ENCODE peak calls at places on chromosomes 16 and 17, in seven cellular contexts. One of them, this sample, is unnamed.

GRCh38 chr17:17818088-17818526 is 18.7 kb downstream of the SREBF1 start:
- DNase-seq in fibroblast of pulmonary artery: peak
- DNase-seq in GM13977: no peak
- DNase-seq in A673: no peak
- DNase-seq in lung: no peak
- DNase-seq in WTC11: no peak
- DNase-seq in GM12865: no peak
- DNase-seq in this sample: peak

GRCh38 chr17:17814162-17815061 is 22.4 kb downstream of the SREBF1 start:
- DNase-seq in fibroblast of pulmonary artery: no peak
- DNase-seq in GM13977: no peak
- DNase-seq in A673: no peak
- DNase-seq in lung: no peak
- DNase-seq in WTC11: no peak
- DNase-seq in GM12865: no peak
- DNase-seq in this sample: no peak

GRCh38 chr17:62892870-62893338 is 73.1 kb upstream of the TANC2 start:
- DNase-seq in fibroblast of pulmonary artery: peak
- DNase-seq in GM13977: no peak
- DNase-seq in A673: no peak
- DNase-seq in lung: peak
- DNase-seq in WTC11: no peak
- DNase-seq in GM12865: peak
- DNase-seq in this sample: no peak

GRCh38 chr16:75197522-75198134 is 9.3 kb downstream of the CTRB2 start:
- DNase-seq in fibroblast of pulmonary artery: peak
- DNase-seq in GM13977: no peak
- DNase-seq in A673: peak
- DNase-seq in lung: no peak
- DNase-seq in WTC11: no peak
- DNase-seq in GM12865: no peak
- DNase-seq in this sample: no peak

GRCh38 chr16:84730406-84731106 is 30.8 kb downstream of the USP10 start:
- DNase-seq in fibroblast of pulmonary artery: peak
- DNase-seq in GM13977: peak
- DNase-seq in A673: peak
- DNase-seq in lung: peak
- DNase-seq in WTC11: no peak
- DNase-seq in GM12865: peak
- DNase-seq in this sample: peak

GRCh38 chr16:88593489-88593888 is 23.3 kb downstream of the ZC3H18 start:
- DNase-seq in fibroblast of pulmonary artery: no peak
- DNase-seq in GM13977: no peak
- DNase-seq in A673: no peak
- DNase-seq in lung: no peak
- DNase-seq in WTC11: no peak
- DNase-seq in GM12865: no peak
- DNase-seq in this sample: no peak

GRCh38 chr16:28193530-28194423 is 18.0 kb downstream of the XPO6 start:
- DNase-seq in fibroblast of pulmonary artery: peak
- DNase-seq in GM13977: no peak
- DNase-seq in A673: peak
- DNase-seq in lung: no peak
- DNase-seq in WTC11: no peak
- DNase-seq in GM12865: peak
- DNase-seq in this sample: no peak

GRCh38 chr16:9333515-9333914 is 242.1 kb downstream of the HAPSTR1 start:
- DNase-seq in fibroblast of pulmonary artery: no peak
- DNase-seq in GM13977: no peak
- DNase-seq in A673: no peak
- DNase-seq in lung: no peak
- DNase-seq in WTC11: no peak
- DNase-seq in GM12865: no peak
- DNase-seq in this sample: no peak

GRCh38 chr17:63838586-63839184 is 3.8 kb downstream of the SMARCD2 start:
- DNase-seq in fibroblast of pulmonary artery: peak
- DNase-seq in GM13977: no peak
- DNase-seq in A673: peak
- DNase-seq in lung: peak
- DNase-seq in WTC11: peak
- DNase-seq in GM12865: no peak
- DNase-seq in this sample: no peak

GRCh38 chr16:21565816-21566669 is 33.3 kb upstream of the METTL9 start:
- DNase-seq in fibroblast of pulmonary artery: no peak
- DNase-seq in GM13977: no peak
- DNase-seq in A673: no peak
- DNase-seq in lung: no peak
- DNase-seq in WTC11: no peak
- DNase-seq in GM12865: peak
- DNase-seq in this sample: no peak

GRCh38 chr17:43316522-43317142 is 82.2 kb upstream of the ARL4D start:
- DNase-seq in fibroblast of pulmonary artery: no peak
- DNase-seq in GM13977: no peak
- DNase-seq in A673: no peak
- DNase-seq in lung: no peak
- DNase-seq in WTC11: peak
- DNase-seq in GM12865: peak
- DNase-seq in this sample: no peak

GRCh38 chr16:58187092-58187491 is 10.8 kb downstream of the CSNK2A2 start:
- DNase-seq in fibroblast of pulmonary artery: peak
- DNase-seq in GM13977: no peak
- DNase-seq in A673: no peak
- DNase-seq in lung: no peak
- DNase-seq in WTC11: no peak
- DNase-seq in GM12865: no peak
- DNase-seq in this sample: no peak

GRCh38 chr17:47275245-47275984 is 21.8 kb downstream of the ITGB3 start:
- DNase-seq in fibroblast of pulmonary artery: peak
- DNase-seq in GM13977: no peak
- DNase-seq in A673: peak
- DNase-seq in lung: peak
- DNase-seq in WTC11: peak
- DNase-seq in GM12865: no peak
- DNase-seq in this sample: no peak

GRCh38 chr16:78292726-78293380 is 193.4 kb downstream of the WWOX start:
- DNase-seq in fibroblast of pulmonary artery: no peak
- DNase-seq in GM13977: no peak
- DNase-seq in A673: peak
- DNase-seq in lung: peak
- DNase-seq in WTC11: no peak
- DNase-seq in GM12865: no peak
- DNase-seq in this sample: no peak

GRCh38 chr16:13907431-13907830 is 12.5 kb upstream of the ERCC4 start:
- DNase-seq in fibroblast of pulmonary artery: no peak
- DNase-seq in GM13977: no peak
- DNase-seq in A673: no peak
- DNase-seq in lung: no peak
- DNase-seq in WTC11: no peak
- DNase-seq in GM12865: no peak
- DNase-seq in this sample: no peak

GRCh38 chr16:68644303-68644702 is 807 bp upstream of the CDH3 start:
- DNase-seq in fibroblast of pulmonary artery: no peak
- DNase-seq in GM13977: no peak
- DNase-seq in A673: no peak
- DNase-seq in lung: no peak
- DNase-seq in WTC11: peak
- DNase-seq in GM12865: no peak
- DNase-seq in this sample: no peak

DNA sequence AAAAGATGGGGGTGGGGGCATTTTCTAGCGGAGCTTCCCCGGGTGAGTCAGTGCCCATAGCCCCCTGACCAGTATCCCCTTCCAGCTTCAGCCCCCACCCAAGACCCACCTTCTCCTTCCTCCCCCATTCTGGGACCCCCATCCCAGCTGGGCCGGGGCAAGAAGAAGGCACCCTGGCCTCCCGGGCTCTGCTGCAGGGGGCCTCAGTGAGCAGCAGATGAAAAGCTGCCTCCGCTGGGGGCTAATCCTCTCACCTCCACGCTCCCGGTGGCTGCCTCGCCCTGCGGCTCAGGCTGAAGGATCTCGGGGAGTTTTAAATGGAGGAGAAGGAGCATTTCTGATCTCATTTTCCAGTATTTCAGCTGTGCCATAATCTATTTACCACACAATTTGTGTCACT is 313.5 kb upstream of the TNRC6C start:
- DNase-seq in fibroblast of pulmonary artery: no peak
- DNase-seq in GM13977: no peak
- DNase-seq in A673: peak
- DNase-seq in lung: no peak
- DNase-seq in WTC11: peak
- DNase-seq in GM12865: no peak
- DNase-seq in this sample: no peak
- TF ChIP-seq CTCF in fibroblast of pulmonary artery: no peak
- TF ChIP-seq CTCF in GM13977: no peak
- TF ChIP-seq CTCF in A673: peak
- TF ChIP-seq CTCF in lung: no peak
- TF ChIP-seq CTCF in WTC11: no peak
- TF ChIP-seq CTCF in GM12865: no peak
- TF ChIP-seq CTCF in this sample: no peak

DNA sequence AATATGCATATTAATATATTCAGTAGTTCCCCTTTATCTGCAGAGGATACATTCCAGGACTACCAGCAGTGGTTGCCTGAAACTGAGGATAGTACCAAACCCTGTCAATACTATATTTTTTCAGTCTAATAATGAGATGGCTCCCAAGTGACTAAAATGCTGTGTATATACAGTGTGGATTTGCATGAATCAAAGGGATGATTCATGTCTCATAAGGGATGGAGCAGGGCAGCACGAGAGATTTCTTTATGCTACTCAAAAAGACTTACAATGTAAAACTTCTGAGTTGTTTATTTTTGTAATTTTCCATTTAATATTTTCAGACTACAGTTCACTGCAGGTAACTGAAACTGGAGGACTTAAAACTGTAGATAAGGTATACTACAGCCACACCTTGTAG is 674.7 kb upstream of the SALL1 start:
- DNase-seq in fibroblast of pulmonary artery: no peak
- DNase-seq in GM13977: no peak
- DNase-seq in A673: no peak
- DNase-seq in lung: no peak
- DNase-seq in WTC11: no peak
- DNase-seq in GM12865: no peak
- DNase-seq in this sample: no peak
- TF ChIP-seq CTCF in fibroblast of pulmonary artery: no peak
- TF ChIP-seq CTCF in GM13977: no peak
- TF ChIP-seq CTCF in A673: no peak
- TF ChIP-seq CTCF in lung: no peak
- TF ChIP-seq CTCF in WTC11: no peak
- TF ChIP-seq CTCF in GM12865: no peak
- TF ChIP-seq CTCF in this sample: no peak

DNA sequence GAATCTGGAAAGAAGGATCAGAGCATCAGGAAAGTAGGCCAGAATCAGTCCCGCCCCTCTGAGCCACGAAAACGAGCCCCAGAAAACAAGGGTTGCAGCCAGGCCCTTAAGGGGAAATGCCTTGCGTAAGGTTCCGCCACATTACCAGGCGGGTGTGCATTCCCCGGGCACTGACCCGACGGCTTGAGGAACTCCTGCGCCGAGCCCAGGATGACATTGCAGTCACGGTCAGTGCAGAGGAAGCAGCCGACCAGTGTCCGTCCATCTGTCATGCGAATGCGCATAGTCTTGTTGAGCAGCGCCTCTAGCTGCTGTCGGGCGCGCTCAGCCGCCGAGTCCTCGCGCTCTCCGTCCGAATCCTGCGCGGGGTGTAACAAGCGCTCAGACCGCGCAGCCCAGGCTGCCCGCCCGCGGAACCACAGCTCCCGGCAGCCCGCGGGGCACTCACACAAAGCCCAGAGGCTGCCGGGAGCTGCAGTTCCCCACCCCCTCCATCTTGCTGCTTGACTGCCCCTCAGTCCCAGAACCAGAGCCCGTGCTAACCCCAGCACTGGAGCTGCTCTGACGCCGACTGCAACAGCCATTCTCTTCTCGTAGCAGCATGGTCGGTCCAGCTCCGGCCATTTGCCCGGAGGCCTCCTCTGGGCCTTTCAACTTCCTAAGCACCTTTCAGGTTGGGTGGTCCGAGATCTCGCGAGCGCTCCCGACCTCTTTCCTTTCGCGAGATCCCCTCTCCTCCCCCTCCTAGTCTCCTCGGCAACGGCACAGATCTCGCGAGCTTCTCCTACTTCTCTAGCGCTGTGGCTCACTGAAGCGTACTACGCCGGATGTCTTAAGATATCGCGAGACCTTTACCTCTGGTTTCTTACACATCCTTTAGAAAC is at the start of gene NAA38:
- DNase-seq in fibroblast of pulmonary artery: peak
- DNase-seq in GM13977: peak
- DNase-seq in A673: peak
- DNase-seq in lung: peak
- DNase-seq in WTC11: peak
- DNase-seq in GM12865: peak
- DNase-seq in this sample: peak
- TF ChIP-seq CTCF in fibroblast of pulmonary artery: peak
- TF ChIP-seq CTCF in GM13977: peak
- TF ChIP-seq CTCF in A673: peak
- TF ChIP-seq CTCF in lung: peak
- TF ChIP-seq CTCF in WTC11: no peak
- TF ChIP-seq CTCF in GM12865: peak
- TF ChIP-seq CTCF in this sample: peak

GRCh38 chr17:45063198-45063597 is 2.1 kb downstream of the NMT1 start:
- DNase-seq in fibroblast of pulmonary artery: no peak
- DNase-seq in GM13977: no peak
- DNase-seq in A673: no peak
- DNase-seq in lung: no peak
- DNase-seq in WTC11: no peak
- DNase-seq in GM12865: peak
- DNase-seq in this sample: no peak

GRCh38 chr17:45061606-45062205 is 589 bp downstream of the NMT1 start:
- DNase-seq in fibroblast of pulmonary artery: no peak
- DNase-seq in GM13977: no peak
- DNase-seq in A673: no peak
- DNase-seq in lung: no peak
- DNase-seq in WTC11: no peak
- DNase-seq in GM12865: no peak
- DNase-seq in this sample: no peak

GRCh38 chr17:45060382-45060823 is 714 bp upstream of the NMT1 start:
- DNase-seq in fibroblast of pulmonary artery: no peak
- DNase-seq in GM13977: no peak
- DNase-seq in A673: no peak
- DNase-seq in lung: no peak
- DNase-seq in WTC11: no peak
- DNase-seq in GM12865: peak
- DNase-seq in this sample: no peak

DNA sequence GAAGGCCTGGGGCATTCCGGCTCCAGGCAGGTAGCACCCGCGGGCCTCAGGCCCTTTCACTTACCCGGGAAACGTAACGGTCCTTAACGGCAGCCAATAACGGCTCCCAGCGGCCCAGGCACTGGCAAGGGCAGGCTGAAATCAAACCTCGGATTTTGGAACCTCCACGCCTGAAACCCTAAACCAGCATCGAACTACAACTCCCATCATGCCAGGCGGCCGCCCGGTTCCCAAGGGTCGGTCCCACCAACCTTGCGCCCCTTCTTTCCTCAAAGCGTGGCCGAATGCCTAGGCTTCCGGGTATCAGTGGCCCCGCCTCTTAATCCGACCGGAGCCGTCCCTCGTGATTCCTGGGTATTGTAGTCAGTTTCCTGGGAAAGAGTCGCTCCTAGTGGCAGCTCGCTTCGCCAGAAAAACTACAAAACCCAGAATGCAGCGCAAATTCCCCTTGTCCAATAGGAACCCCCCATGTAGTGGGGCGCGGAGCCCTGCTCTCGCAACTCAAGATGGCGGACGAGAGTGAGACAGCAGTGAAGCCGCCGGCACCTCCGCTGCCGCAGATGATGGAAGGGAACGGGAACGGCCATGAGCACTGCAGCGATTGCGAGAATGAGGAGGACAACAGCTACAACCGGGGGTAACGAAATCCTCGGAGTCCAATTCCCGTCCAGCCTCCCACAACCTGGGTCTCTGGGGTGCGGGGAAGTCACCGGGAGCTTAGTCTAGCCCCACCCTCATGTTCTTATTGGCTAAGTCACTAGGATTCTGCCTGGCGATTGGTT is at the start of gene NMT1:
- DNase-seq in fibroblast of pulmonary artery: peak
- DNase-seq in GM13977: peak
- DNase-seq in A673: peak
- DNase-seq in lung: peak
- DNase-seq in WTC11: peak
- DNase-seq in GM12865: peak
- DNase-seq in this sample: peak
- TF ChIP-seq CTCF in fibroblast of pulmonary artery: no peak
- TF ChIP-seq CTCF in GM13977: no peak
- TF ChIP-seq CTCF in A673: no peak
- TF ChIP-seq CTCF in lung: no peak
- TF ChIP-seq CTCF in WTC11: no peak
- TF ChIP-seq CTCF in GM12865: no peak
- TF ChIP-seq CTCF in this sample: no peak

This sample was measured in GM13976.